ENCODE peak calls at places on chromosomes 6 and 20, in four cellular contexts. One of them, this sample, is unnamed.

GRCh38 chr6:166173292-166173951 is 5.8 kb upstream of the TBXT start:
- DNase-seq in heart left ventricle: no peak
- DNase-seq in fibroblast of the conjunctiva: no peak
- DNase-seq in mammary epithelial cell: no peak
- DNase-seq in this sample: no peak

GRCh38 chr6:53925891-53926290 is 131.1 kb downstream of the LRRC1 start:
- DNase-seq in fibroblast of the conjunctiva: no peak
- DNase-seq in heart left ventricle: no peak
- DNase-seq in mammary epithelial cell: no peak
- DNase-seq in this sample: no peak

GRCh38 chr20:44489931-44490330 is 14.3 kb downstream of the TTPAL start:
- DNase-seq in mammary epithelial cell: no peak
- DNase-seq in heart left ventricle: no peak
- DNase-seq in fibroblast of the conjunctiva: no peak
- DNase-seq in this sample: no peak

GRCh38 chr6:107064579-107065065 is 36.6 kb downstream of the MTRES1 start:
- DNase-seq in fibroblast of the conjunctiva: peak
- DNase-seq in heart left ventricle: no peak
- DNase-seq in mammary epithelial cell: peak
- DNase-seq in this sample: peak

GRCh38 chr6:118708055-118708454 is 56.7 kb upstream of the CEP85L start:
- DNase-seq in fibroblast of the conjunctiva: no peak
- DNase-seq in mammary epithelial cell: no peak
- DNase-seq in heart left ventricle: no peak
- DNase-seq in this sample: no peak

GRCh38 chr6:149129401-149130077 is 188.0 kb upstream of the TAB2 start:
- DNase-seq in mammary epithelial cell: peak
- DNase-seq in heart left ventricle: no peak
- DNase-seq in fibroblast of the conjunctiva: no peak
- DNase-seq in this sample: no peak

GRCh38 chr6:43799671-43800623 is 29.9 kb downstream of the VEGFA start:
- DNase-seq in heart left ventricle: no peak
- DNase-seq in mammary epithelial cell: no peak
- DNase-seq in fibroblast of the conjunctiva: no peak
- DNase-seq in this sample: no peak

GRCh38 chr6:89886378-89887120 is 7.7 kb upstream of the GJA10 start:
- DNase-seq in fibroblast of the conjunctiva: no peak
- DNase-seq in mammary epithelial cell: no peak
- DNase-seq in heart left ventricle: no peak
- DNase-seq in this sample: no peak

GRCh38 chr6:147515327-147515726 is 6.8 kb downstream of the SAMD5 start:
- DNase-seq in mammary epithelial cell: no peak
- DNase-seq in heart left ventricle: no peak
- DNase-seq in fibroblast of the conjunctiva: no peak
- DNase-seq in this sample: no peak

GRCh38 chr6:25942561-25943147 is 12.2 kb upstream of the SLC17A2 start:
- DNase-seq in mammary epithelial cell: peak
- DNase-seq in fibroblast of the conjunctiva: peak
- DNase-seq in heart left ventricle: no peak
- DNase-seq in this sample: peak

GRCh38 chr6:47098570-47098993 is 56.5 kb upstream of the ADGRF1 start:
- DNase-seq in fibroblast of the conjunctiva: peak
- DNase-seq in mammary epithelial cell: peak
- DNase-seq in heart left ventricle: no peak
- DNase-seq in this sample: no peak

GRCh38 chr6:149901444-149902140 is 3.7 kb upstream of the RAET1E start:
- DNase-seq in mammary epithelial cell: no peak
- DNase-seq in fibroblast of the conjunctiva: no peak
- DNase-seq in heart left ventricle: no peak
- DNase-seq in this sample: no peak